ENCODE peak calls at places on chromosome 16, in nine cellular contexts. O is activated B cell treated with CpG ODN at 0.5 μM for 24 hours; J is stromal cell of bone marrow; T is head of caudate nucleus; R is mesothelial cell of epicardium; K is stomach; Y is T-cell; M is activated CD4-positive, alpha-beta T cell treated with anti-CD3 and anti-CD28 coated beads, Interleukin-2, amount 50 U/mL, for 1 hour; G is NCI-H510A treated with DMSO at 0.1 percent for 48 hours. L is an unnamed sample.

GRCh38 chr16:3519581-3519980 is 18.8 kb downstream of the CLUAP1 start:
- DNase-seq in O (no peak), J (no peak), T (no peak), R (no peak), K (no peak), Y (no peak), M (no peak), G (no peak), L (no peak)

GRCh38 chr16:68778551-68779231 is 41.6 kb downstream of the CDH1 start:
- DNase-seq in O (no peak), J (no peak), T (no peak), R (no peak), K (peak), Y (no peak), M (no peak), G (peak), L (no peak)

GRCh38 chr16:72468582-72468981 is 296.6 kb upstream of the PMFBP1 start:
- DNase-seq in O (no peak), J (no peak), T (no peak), R (no peak), K (no peak), Y (no peak), M (no peak), G (no peak), L (no peak)

GRCh38 chr16:89705006-89705405 is 3.5 kb upstream of the SPATA2L start:
- DNase-seq in O (no peak), J (no peak), T (no peak), R (no peak), K (no peak), Y (no peak), M (no peak), G (no peak), L (no peak)

GRCh38 chr16:66606000-66606751 is 1.7 kb downstream of the CMTM3 start:
- DNase-seq in O (peak), J (no peak), T (no peak), R (no peak), K (no peak), Y (no peak), M (no peak), G (no peak), L (no peak)

GRCh38 chr16:49280022-49280741 is 1.5 kb downstream of the CBLN1 start:
- DNase-seq in O (no peak), J (no peak), T (peak), R (no peak), K (no peak), Y (no peak), M (no peak), G (no peak), L (no peak)

GRCh38 chr16:689175-689897 is 862 bp downstream of the WDR24 start:
- DNase-seq in O (no peak), J (no peak), T (no peak), R (no peak), K (no peak), Y (no peak), M (no peak), G (no peak), L (no peak)

GRCh38 chr16:88084881-88085280 is 133.6 kb downstream of the BANP start:
- DNase-seq in O (no peak), J (peak), T (no peak), R (no peak), K (no peak), Y (no peak), M (no peak), G (no peak), L (no peak)

GRCh38 chr16:85437161-85438052 is 175.7 kb upstream of the GSE1 start:
- DNase-seq in O (no peak), J (no peak), T (no peak), R (no peak), K (peak), Y (no peak), M (no peak), G (peak), L (no peak)

GRCh38 chr16:12386076-12386641 is 409.6 kb downstream of the SNX29 start:
- DNase-seq in O (no peak), J (no peak), T (no peak), R (no peak), K (no peak), Y (no peak), M (no peak), G (no peak), L (no peak)

GRCh38 chr16:3542153-3542550 is 35.1 kb downstream of the NLRC3 start:
- DNase-seq in O (no peak), J (no peak), T (no peak), R (no peak), K (no peak), Y (no peak), M (no peak), G (no peak), L (no peak)

GRCh38 chr16:30354423-30355143 is 525 bp downstream of the CD2BP2 start:
- DNase-seq in O (no peak), J (no peak), T (no peak), R (no peak), K (no peak), Y (no peak), M (no peak), G (no peak), L (no peak)

GRCh38 chr16:89099905-89100304 is 6.3 kb downstream of the ACSF3 start:
- DNase-seq in O (no peak), J (no peak), T (no peak), R (no peak), K (no peak), Y (no peak), M (peak), G (no peak), L (no peak)

GRCh38 chr16:58127634-58128033 is 1.5 kb downstream of the CFAP20 start:
- DNase-seq in O (no peak), J (no peak), T (no peak), R (no peak), K (no peak), Y (no peak), M (no peak), G (no peak), L (peak)

GRCh38 chr16:89536886-89537548 is 23.5 kb upstream of the RPL13 start:
- DNase-seq in O (no peak), J (no peak), T (peak), R (no peak), K (no peak), Y (no peak), M (no peak), G (no peak), L (no peak)

GRCh38 chr16:30406911-30407793 is at the start of gene ZNF771:
- DNase-seq in O (peak), J (peak), T (peak), R (peak), K (peak), Y (peak), M (peak), G (peak), L (peak)

GRCh38 chr16:89289428-89290395 is 72.2 kb downstream of the ZNF778 start:
- DNase-seq in O (peak), J (peak), T (peak), R (peak), K (peak), Y (peak), M (peak), G (no peak), L (peak)

GRCh38 chr16:6836771-6837170 is 495.9 kb upstream of the RBFOX1 start:
- DNase-seq in O (no peak), J (no peak), T (no peak), R (no peak), K (no peak), Y (no peak), M (no peak), G (no peak), L (no peak)

GRCh38 chr16:74625500-74626350 is 18.8 kb upstream of the GLG1 start:
- DNase-seq in O (no peak), J (no peak), T (no peak), R (no peak), K (peak), Y (no peak), M (no peak), G (no peak), L (no peak)

GRCh38 chr16:8863594-8864424 is 5.0 kb downstream of the CARHSP1 start:
- DNase-seq in O (no peak), J (no peak), T (peak), R (no peak), K (peak), Y (no peak), M (no peak), G (no peak), L (no peak)

GRCh38 chr16:7332611-7333010 is at the start of gene RBFOX1:
- DNase-seq in O (no peak), J (no peak), T (no peak), R (no peak), K (no peak), Y (no peak), M (no peak), G (no peak), L (no peak)

GRCh38 chr16:20910781-20911321 is 10.3 kb downstream of the LYRM1 start:
- DNase-seq in O (no peak), J (peak), T (no peak), R (no peak), K (no peak), Y (no peak), M (no peak), G (no peak), L (no peak)

GRCh38 chr16:79599837-79600635 is 501 bp downstream of the MAF start:
- DNase-seq in O (peak), J (no peak), T (peak), R (peak), K (peak), Y (no peak), M (peak), G (peak), L (no peak)

GRCh38 chr16:31200821-31201510 is 1.6 kb downstream of the PYCARD start:
- DNase-seq in O (no peak), J (peak), T (no peak), R (no peak), K (no peak), Y (peak), M (peak), G (no peak), L (peak)

GRCh38 chr16:68539704-68540370 is 746 bp downstream of the ZFP90 start:
- DNase-seq in O (no peak), J (no peak), T (no peak), R (no peak), K (no peak), Y (no peak), M (peak), G (no peak), L (no peak)

GRCh38 chr16:48317614-48318013 is 67.6 kb downstream of the SIAH1 start:
- DNase-seq in O (no peak), J (peak), T (no peak), R (no peak), K (no peak), Y (no peak), M (no peak), G (no peak), L (no peak)

GRCh38 chr16:15790458-15790857 is 66.4 kb downstream of the MYH11 start:
- DNase-seq in O (no peak), J (no peak), T (no peak), R (no peak), K (no peak), Y (no peak), M (no peak), G (no peak), L (no peak)

GRCh38 chr16:21684199-21684598 is 20.4 kb downstream of the OTOA start:
- DNase-seq in O (no peak), J (no peak), T (no peak), R (no peak), K (no peak), Y (peak), M (peak), G (no peak), L (peak)

GRCh38 chr16:57152096-57153093 is 33.4 kb downstream of the PSME3IP1 start:
- DNase-seq in O (no peak), J (no peak), T (peak), R (no peak), K (no peak), Y (no peak), M (no peak), G (peak), L (no peak)

GRCh38 chr16:88703486-88704309 is 2.5 kb downstream of the RNF166 start:
- DNase-seq in O (no peak), J (no peak), T (peak), R (no peak), K (peak), Y (peak), M (peak), G (no peak), L (peak)

GRCh38 chr16:29014561-29015029 is 29.7 kb downstream of the LAT start:
- DNase-seq in O (no peak), J (no peak), T (no peak), R (no peak), K (no peak), Y (no peak), M (no peak), G (no peak), L (no peak)

GRCh38 chr16:70589998-70590471 is 56.3 kb upstream of the IL34 start:
- DNase-seq in O (no peak), J (peak), T (no peak), R (peak), K (no peak), Y (no peak), M (no peak), G (no peak), L (no peak)

GRCh38 chr16:16021988-16022682 is 72.7 kb downstream of the ABCC1 start:
- DNase-seq in O (no peak), J (peak), T (peak), R (peak), K (peak), Y (no peak), M (no peak), G (peak), L (no peak)

L was measured in CD4-positive, alpha-beta memory T cell.